ENCODE peak calls at places on chromosomes 3 and 15, in nine cellular contexts. K is AG09309, R is uterus, Q is AG10803, E is A549, I is left lung, J is astrocyte of the spinal cord, F is PC-9, D is stomach. V is an unnamed sample.
A peak's percentile ranks its signal among the peaks of the same experiment; 100 is the strongest.

GRCh38 chr15:90059208-90059985 is 42.9 kb downstream of the IDH2 start:
- DNase-seq in K (no peak), R (no peak), Q (no peak), E (no peak), I (peak; percentile 98), J (no peak), F (no peak), D (peak; percentile 73), V (no peak)

GRCh38 chr15:35067501-35068347 is 17.4 kb downstream of the NANOGP8 start:
- DNase-seq in K (no peak), R (no peak), Q (peak; percentile 10), E (no peak), I (no peak), J (no peak), F (no peak), D (no peak), V (peak; percentile 7)

GRCh38 chr15:87866961-87867360 is 389.6 kb downstream of the NTRK3 start:
- DNase-seq in K (no peak), R (no peak), Q (no peak), E (no peak), I (no peak), J (no peak), F (no peak), D (no peak), V (no peak)

GRCh38 chr3:8767181-8767666 is 2.2 kb downstream of the OXTR start:
- DNase-seq in K (no peak), R (no peak), Q (no peak), E (no peak), I (no peak), J (no peak), F (no peak), D (no peak), V (no peak)

GRCh38 chr3:115663414-115663813 is 40.1 kb downstream of the GAP43 start:
- DNase-seq in K (no peak), R (no peak), Q (no peak), E (no peak), I (no peak), J (no peak), F (no peak), D (no peak), V (no peak)

GRCh38 chr3:27166888-27167287 is 202.3 kb downstream of the NEK10 start:
- DNase-seq in K (peak; percentile 98), R (no peak), Q (peak; percentile 100), E (no peak), I (no peak), J (peak; percentile 95), F (peak; percentile 61), D (no peak), V (peak; percentile 97)

GRCh38 chr3:39990532-39990931 is 181.1 kb downstream of the MYRIP start:
- DNase-seq in K (peak; percentile 17), R (no peak), Q (peak; percentile 36), E (peak; percentile 33), I (no peak), J (peak; percentile 38), F (no peak), D (peak; percentile 48), V (peak; percentile 73)

GRCh38 chr3:98331329-98331728 is 22.3 kb upstream of the OR5K4 start:
- DNase-seq in K (no peak), R (no peak), Q (no peak), E (no peak), I (no peak), J (no peak), F (no peak), D (no peak), V (no peak)

GRCh38 chr3:45994661-45995369 is 809 bp downstream of the FYCO1 start:
- DNase-seq in K (no peak), R (peak; percentile 41), Q (no peak), E (peak; percentile 13), I (no peak), J (no peak), F (no peak), D (no peak), V (no peak)

GRCh38 chr3:42652251-42652610 is 1.3 kb upstream of the ZBTB47 start:
- DNase-seq in K (no peak), R (no peak), Q (no peak), E (no peak), I (no peak), J (no peak), F (no peak), D (no peak), V (no peak)

GRCh38 chr3:66450389-66451022 is 50.3 kb downstream of the LRIG1 start:
- DNase-seq in K (peak; percentile 42), R (peak; percentile 85), Q (peak; percentile 72), E (no peak), I (no peak), J (peak; percentile 85), F (no peak), D (peak; percentile 76), V (peak; percentile 77)

GRCh38 chr3:66453525-66454463 is 47.0 kb downstream of the LRIG1 start:
- DNase-seq in K (no peak), R (no peak), Q (no peak), E (no peak), I (no peak), J (no peak), F (no peak), D (no peak), V (no peak)

GRCh38 chr3:66449411-66449931 is 51.4 kb downstream of the LRIG1 start:
- DNase-seq in K (no peak), R (no peak), Q (no peak), E (no peak), I (no peak), J (no peak), F (no peak), D (peak; percentile 47), V (no peak)

GRCh38 chr3:66454464-66454859 is 46.4 kb downstream of the LRIG1 start:
- DNase-seq in K (no peak), R (no peak), Q (no peak), E (no peak), I (no peak), J (no peak), F (no peak), D (no peak), V (no peak)

GRCh38 chr3:66452247-66453040 is 48.4 kb downstream of the LRIG1 start:
- DNase-seq in K (no peak), R (peak; percentile 56), Q (peak; percentile 53), E (no peak), I (no peak), J (no peak), F (no peak), D (no peak), V (no peak)
- TF ChIP-seq CTCF in K (no peak), R (no peak), Q (peak; percentile 2), E (no peak), I (no peak), J (no peak), F (no peak), D (no peak), V (no peak)

DNA sequence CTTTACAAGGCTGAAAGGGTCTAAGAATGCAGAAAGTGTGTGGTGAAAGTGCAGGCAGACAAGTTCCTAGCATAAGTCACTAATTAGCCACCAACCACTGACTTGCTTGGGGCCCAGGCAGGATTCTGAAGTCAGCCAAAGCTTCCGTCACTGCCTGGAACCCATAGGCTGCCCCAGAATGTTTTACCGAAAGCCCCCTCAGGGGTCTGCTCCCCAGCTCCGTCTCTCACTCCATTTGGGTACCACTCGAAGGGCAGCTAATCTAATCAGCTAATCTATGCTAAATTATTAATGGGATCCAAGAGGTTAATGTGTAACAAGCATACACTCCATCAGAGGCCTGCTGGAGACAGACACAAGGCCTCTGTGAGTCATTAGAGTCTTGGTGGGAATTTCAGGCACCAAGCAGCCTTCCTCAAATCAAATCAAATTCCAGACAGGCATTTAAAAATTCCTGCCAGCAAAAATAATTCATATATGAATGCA is 13.2 kb downstream of the ADAMTS9 start:
- DNase-seq in K (no peak), R (no peak), Q (peak; percentile 85), E (no peak), I (no peak), J (no peak), F (no peak), D (no peak), V (no peak)
- H3K4me3 ChIP-seq in K (no peak overlapping the region), R (no peak overlapping the region), Q (no peak overlapping the region), E (no peak overlapping the region), I (no peak overlapping the region), J (no peak overlapping the region), F (no peak overlapping the region), D (no peak overlapping the region), V (no peak overlapping the region)

GRCh38 chr15:61811952-61812351 is 248.3 kb downstream of the VPS13C start:
- DNase-seq in K (no peak), R (no peak), Q (no peak), E (no peak), I (no peak), J (no peak), F (no peak), D (no peak), V (no peak)

GRCh38 chr15:61812476-61812875 is 247.8 kb downstream of the VPS13C start:
- DNase-seq in K (no peak), R (no peak), Q (no peak), E (no peak), I (no peak), J (no peak), F (no peak), D (no peak), V (no peak)

GRCh38 chr15:61818801-61819200 is 241.4 kb downstream of the VPS13C start:
- DNase-seq in K (no peak), R (no peak), Q (no peak), E (no peak), I (no peak), J (no peak), F (no peak), D (no peak), V (no peak)

GRCh38 chr15:61816856-61817255 is 243.4 kb downstream of the VPS13C start:
- DNase-seq in K (no peak), R (no peak), Q (no peak), E (no peak), I (no peak), J (no peak), F (no peak), D (no peak), V (no peak)

DNA sequence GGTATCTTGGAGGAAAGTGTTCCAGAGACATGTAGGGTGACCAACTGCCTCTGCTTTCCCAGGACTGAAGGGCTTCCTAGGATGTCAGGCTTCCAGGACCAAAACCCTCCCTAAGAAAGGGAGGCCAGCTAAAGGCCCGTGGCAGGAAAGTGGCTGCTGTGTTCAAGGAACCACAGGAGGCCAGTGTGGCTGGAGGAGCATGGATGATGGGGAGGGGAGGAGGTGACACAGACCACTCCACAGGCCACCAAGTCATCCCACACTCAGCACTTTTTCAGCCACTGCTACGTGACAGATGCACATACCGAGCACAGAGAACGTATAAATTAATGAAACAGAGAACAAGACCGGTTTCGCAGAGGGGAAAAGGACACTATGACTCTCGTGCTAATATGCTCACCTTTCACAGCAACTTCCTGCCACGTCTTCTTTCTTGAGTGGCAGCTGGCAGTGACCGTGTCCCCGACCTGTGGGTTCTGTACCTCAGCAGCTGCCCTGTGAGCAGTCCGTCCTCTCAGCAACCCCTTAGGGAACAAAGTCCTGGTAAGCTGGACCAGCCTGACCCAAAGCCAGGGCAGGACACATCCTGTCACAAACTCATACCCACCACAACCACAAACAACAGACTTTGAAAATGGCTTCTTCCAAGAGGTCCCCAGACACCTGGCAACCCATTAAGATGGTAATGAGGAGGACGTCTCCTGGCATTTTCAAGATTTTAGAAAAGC is 244.7 kb downstream of the VPS13C start:
- DNase-seq in K (no peak), R (no peak), Q (no peak), E (no peak), I (no peak), J (no peak), F (no peak), D (no peak), V (no peak)
- TF ChIP-seq CTCF in K (no peak), R (no peak), Q (no peak), E (no peak), I (no peak), J (no peak), F (no peak), D (no peak), V (no peak)

GRCh38 chr3:50267280-50267913 is 1.6 kb upstream of the SEMA3B start:
- DNase-seq in K (no peak), R (peak; percentile 74), Q (no peak), E (no peak), I (peak; percentile 87), J (no peak), F (no peak), D (peak; percentile 87), V (no peak)
- H3K4me3 ChIP-seq in K (peak overlapping the region; percentile 53), R (peak overlapping the region; percentile 63), Q (peak overlapping the region; percentile 72), E (peak overlapping the region; percentile 14), I (peak overlapping the region; percentile 48), J (peak overlapping the region; percentile 42), F (no peak overlapping the region), D (peak overlapping the region; percentile 45), V (peak overlapping the region; percentile 37)